ENCODE peak calls at places on chromosomes 16 and 17, in eight cellular contexts. One of them, this sample, is unnamed.

GRCh38 chr16:13186813-13187212 is 285.4 kb downstream of the SHISA9 start:
- DNase-seq in IMR-90: no peak
- DNase-seq in glutamatergic neuron: no peak
- DNase-seq in cardiac muscle cell: no peak
- DNase-seq in A549: no peak
- DNase-seq in nephron progenitor cell: no peak
- DNase-seq in body of pancreas: peak
- DNase-seq in hepatocyte: no peak
- DNase-seq in this sample: peak

GRCh38 chr17:51720439-51720838 is 438.1 kb downstream of the CA10 start:
- DNase-seq in IMR-90: no peak
- DNase-seq in glutamatergic neuron: no peak
- DNase-seq in cardiac muscle cell: no peak
- DNase-seq in A549: no peak
- DNase-seq in nephron progenitor cell: no peak
- DNase-seq in body of pancreas: no peak
- DNase-seq in hepatocyte: no peak
- DNase-seq in this sample: no peak

GRCh38 chr16:82062645-82063058 is 27.6 kb downstream of the HSD17B2 start:
- DNase-seq in IMR-90: peak
- DNase-seq in glutamatergic neuron: no peak
- DNase-seq in cardiac muscle cell: peak
- DNase-seq in A549: no peak
- DNase-seq in nephron progenitor cell: no peak
- DNase-seq in body of pancreas: no peak
- DNase-seq in hepatocyte: peak
- DNase-seq in this sample: no peak

GRCh38 chr17:1110844-1111598 is 68.8 kb downstream of the ABR start:
- DNase-seq in IMR-90: peak
- DNase-seq in glutamatergic neuron: no peak
- DNase-seq in cardiac muscle cell: peak
- DNase-seq in A549: peak
- DNase-seq in nephron progenitor cell: no peak
- DNase-seq in body of pancreas: peak
- DNase-seq in hepatocyte: peak
- DNase-seq in this sample: peak

GRCh38 chr17:30278032-30278431 is 13.7 kb downstream of the BLMH start:
- DNase-seq in IMR-90: peak
- DNase-seq in glutamatergic neuron: peak
- DNase-seq in cardiac muscle cell: peak
- DNase-seq in A549: peak
- DNase-seq in nephron progenitor cell: no peak
- DNase-seq in body of pancreas: peak
- DNase-seq in hepatocyte: peak
- DNase-seq in this sample: peak

GRCh38 chr17:81711814-81712467 is at the start of gene SLC25A10:
- DNase-seq in IMR-90: peak
- DNase-seq in glutamatergic neuron: peak
- DNase-seq in cardiac muscle cell: peak
- DNase-seq in A549: peak
- DNase-seq in nephron progenitor cell: peak
- DNase-seq in body of pancreas: peak
- DNase-seq in hepatocyte: peak
- DNase-seq in this sample: peak

GRCh38 chr16:9119795-9120194 is 28.4 kb downstream of the HAPSTR1 start:
- DNase-seq in IMR-90: peak
- DNase-seq in glutamatergic neuron: no peak
- DNase-seq in cardiac muscle cell: peak
- DNase-seq in A549: no peak
- DNase-seq in nephron progenitor cell: no peak
- DNase-seq in body of pancreas: no peak
- DNase-seq in hepatocyte: no peak
- DNase-seq in this sample: no peak

GRCh38 chr17:57422574-57423164 is 166.3 kb downstream of the MSI2 start:
- DNase-seq in IMR-90: peak
- DNase-seq in glutamatergic neuron: no peak
- DNase-seq in cardiac muscle cell: peak
- DNase-seq in A549: no peak
- DNase-seq in nephron progenitor cell: no peak
- DNase-seq in body of pancreas: no peak
- DNase-seq in hepatocyte: no peak
- DNase-seq in this sample: no peak

GRCh38 chr17:52648995-52649394 is 490.5 kb upstream of the CA10 start:
- DNase-seq in IMR-90: no peak
- DNase-seq in glutamatergic neuron: no peak
- DNase-seq in cardiac muscle cell: no peak
- DNase-seq in A549: no peak
- DNase-seq in nephron progenitor cell: peak
- DNase-seq in body of pancreas: no peak
- DNase-seq in hepatocyte: peak
- DNase-seq in this sample: no peak

GRCh38 chr17:68771867-68772515 is 170.8 kb upstream of the FAM20A start:
- DNase-seq in IMR-90: peak
- DNase-seq in glutamatergic neuron: no peak
- DNase-seq in cardiac muscle cell: peak
- DNase-seq in A549: peak
- DNase-seq in nephron progenitor cell: no peak
- DNase-seq in body of pancreas: peak
- DNase-seq in hepatocyte: peak
- DNase-seq in this sample: no peak

GRCh38 chr17:63431939-63432804 is 13.9 kb downstream of the CYB561 start:
- DNase-seq in IMR-90: peak
- DNase-seq in glutamatergic neuron: peak
- DNase-seq in cardiac muscle cell: peak
- DNase-seq in A549: no peak
- DNase-seq in nephron progenitor cell: no peak
- DNase-seq in body of pancreas: peak
- DNase-seq in hepatocyte: peak
- DNase-seq in this sample: no peak

GRCh38 chr17:75526555-75527270 is 1.2 kb downstream of the LLGL2 start:
- DNase-seq in IMR-90: no peak
- DNase-seq in glutamatergic neuron: no peak
- DNase-seq in cardiac muscle cell: no peak
- DNase-seq in A549: no peak
- DNase-seq in nephron progenitor cell: no peak
- DNase-seq in body of pancreas: peak
- DNase-seq in hepatocyte: no peak
- DNase-seq in this sample: peak

GRCh38 chr17:51079049-51079448 is 41.6 kb downstream of the SPAG9 start:
- DNase-seq in IMR-90: peak
- DNase-seq in glutamatergic neuron: no peak
- DNase-seq in cardiac muscle cell: peak
- DNase-seq in A549: no peak
- DNase-seq in nephron progenitor cell: no peak
- DNase-seq in body of pancreas: no peak
- DNase-seq in hepatocyte: no peak
- DNase-seq in this sample: no peak

GRCh38 chr17:78247304-78247703 is 15.9 kb downstream of the TMEM235 start:
- DNase-seq in IMR-90: no peak
- DNase-seq in glutamatergic neuron: no peak
- DNase-seq in cardiac muscle cell: no peak
- DNase-seq in A549: no peak
- DNase-seq in nephron progenitor cell: no peak
- DNase-seq in body of pancreas: no peak
- DNase-seq in hepatocyte: no peak
- DNase-seq in this sample: no peak

GRCh38 chr17:27295945-27296344 is 2.0 kb downstream of the WSB1 start:
- DNase-seq in IMR-90: no peak
- DNase-seq in glutamatergic neuron: no peak
- DNase-seq in cardiac muscle cell: peak
- DNase-seq in A549: no peak
- DNase-seq in nephron progenitor cell: no peak
- DNase-seq in body of pancreas: no peak
- DNase-seq in hepatocyte: no peak
- DNase-seq in this sample: no peak

GRCh38 chr17:7095642-7096041 is 15.6 kb upstream of the CLEC10A start:
- DNase-seq in IMR-90: no peak
- DNase-seq in glutamatergic neuron: no peak
- DNase-seq in cardiac muscle cell: no peak
- DNase-seq in A549: no peak
- DNase-seq in nephron progenitor cell: no peak
- DNase-seq in body of pancreas: no peak
- DNase-seq in hepatocyte: no peak
- DNase-seq in this sample: no peak

GRCh38 chr16:67170948-67171649 is 761 bp downstream of the NOL3 start:
- DNase-seq in IMR-90: peak
- DNase-seq in glutamatergic neuron: no peak
- DNase-seq in cardiac muscle cell: no peak
- DNase-seq in A549: peak
- DNase-seq in nephron progenitor cell: no peak
- DNase-seq in body of pancreas: no peak
- DNase-seq in hepatocyte: no peak
- DNase-seq in this sample: peak

GRCh38 chr17:54372071-54372720 is 528.5 kb upstream of the TOM1L1 start:
- DNase-seq in IMR-90: no peak
- DNase-seq in glutamatergic neuron: no peak
- DNase-seq in cardiac muscle cell: no peak
- DNase-seq in A549: no peak
- DNase-seq in nephron progenitor cell: no peak
- DNase-seq in body of pancreas: no peak
- DNase-seq in hepatocyte: no peak
- DNase-seq in this sample: no peak

GRCh38 chr16:57977418-57978069 is 6.6 kb upstream of the CNGB1 start:
- DNase-seq in IMR-90: no peak
- DNase-seq in glutamatergic neuron: no peak
- DNase-seq in cardiac muscle cell: no peak
- DNase-seq in A549: no peak
- DNase-seq in nephron progenitor cell: no peak
- DNase-seq in body of pancreas: no peak
- DNase-seq in hepatocyte: no peak
- DNase-seq in this sample: no peak

GRCh38 chr17:49995055-49995738 is at the start of gene DLX3:
- DNase-seq in IMR-90: peak
- DNase-seq in glutamatergic neuron: peak
- DNase-seq in cardiac muscle cell: peak
- DNase-seq in A549: peak
- DNase-seq in nephron progenitor cell: peak
- DNase-seq in body of pancreas: peak
- DNase-seq in hepatocyte: peak
- DNase-seq in this sample: peak

GRCh38 chr17:58513913-58514794 is at the start of gene MTMR4:
- DNase-seq in IMR-90: peak
- DNase-seq in glutamatergic neuron: peak
- DNase-seq in cardiac muscle cell: peak
- DNase-seq in A549: peak
- DNase-seq in nephron progenitor cell: peak
- DNase-seq in body of pancreas: peak
- DNase-seq in hepatocyte: peak
- DNase-seq in this sample: peak

GRCh38 chr17:3907483-3908216 is 8.6 kb downstream of the P2RX1 start:
- DNase-seq in IMR-90: no peak
- DNase-seq in glutamatergic neuron: no peak
- DNase-seq in cardiac muscle cell: no peak
- DNase-seq in A549: no peak
- DNase-seq in nephron progenitor cell: no peak
- DNase-seq in body of pancreas: peak
- DNase-seq in hepatocyte: no peak
- DNase-seq in this sample: peak
- TF ChIP-seq CTCF in IMR-90: peak
- TF ChIP-seq CTCF in glutamatergic neuron: no peak
- TF ChIP-seq CTCF in cardiac muscle cell: no peak
- TF ChIP-seq CTCF in A549: peak
- TF ChIP-seq CTCF in nephron progenitor cell: no peak
- TF ChIP-seq CTCF in body of pancreas: peak
- TF ChIP-seq CTCF in hepatocyte: peak
- TF ChIP-seq CTCF in this sample: peak

GRCh38 chr16:85286970-85287814 is 174.9 kb upstream of the CIBAR2 start:
- DNase-seq in IMR-90: peak
- DNase-seq in glutamatergic neuron: peak
- DNase-seq in cardiac muscle cell: peak
- DNase-seq in A549: no peak
- DNase-seq in nephron progenitor cell: peak
- DNase-seq in body of pancreas: no peak
- DNase-seq in hepatocyte: no peak
- DNase-seq in this sample: no peak
- TF ChIP-seq CTCF in IMR-90: no peak
- TF ChIP-seq CTCF in glutamatergic neuron: no peak
- TF ChIP-seq CTCF in cardiac muscle cell: no peak
- TF ChIP-seq CTCF in A549: no peak
- TF ChIP-seq CTCF in nephron progenitor cell: no peak
- TF ChIP-seq CTCF in body of pancreas: no peak
- TF ChIP-seq CTCF in hepatocyte: no peak
- TF ChIP-seq CTCF in this sample: no peak

GRCh38 chr16:31356566-31357323 is 1.8 kb downstream of the ITGAX start:
- DNase-seq in IMR-90: no peak
- DNase-seq in glutamatergic neuron: peak
- DNase-seq in cardiac muscle cell: no peak
- DNase-seq in A549: no peak
- DNase-seq in nephron progenitor cell: peak
- DNase-seq in body of pancreas: no peak
- DNase-seq in hepatocyte: no peak
- DNase-seq in this sample: peak
- TF ChIP-seq CTCF in IMR-90: no peak
- TF ChIP-seq CTCF in glutamatergic neuron: no peak
- TF ChIP-seq CTCF in cardiac muscle cell: no peak
- TF ChIP-seq CTCF in A549: no peak
- TF ChIP-seq CTCF in nephron progenitor cell: no peak
- TF ChIP-seq CTCF in body of pancreas: no peak
- TF ChIP-seq CTCF in hepatocyte: no peak
- TF ChIP-seq CTCF in this sample: peak

GRCh38 chr17:41882756-41883155 is 17.5 kb upstream of the KLHL11 start:
- DNase-seq in IMR-90: no peak
- DNase-seq in glutamatergic neuron: no peak
- DNase-seq in cardiac muscle cell: no peak
- DNase-seq in A549: no peak
- DNase-seq in nephron progenitor cell: no peak
- DNase-seq in body of pancreas: no peak
- DNase-seq in hepatocyte: no peak
- DNase-seq in this sample: no peak

GRCh38 chr17:41888332-41888965 is 23.2 kb upstream of the KLHL11 start:
- DNase-seq in IMR-90: no peak
- DNase-seq in glutamatergic neuron: no peak
- DNase-seq in cardiac muscle cell: no peak
- DNase-seq in A549: no peak
- DNase-seq in nephron progenitor cell: no peak
- DNase-seq in body of pancreas: no peak
- DNase-seq in hepatocyte: no peak
- DNase-seq in this sample: no peak

GRCh38 chr17:41891135-41892065 is 26.2 kb upstream of the KLHL11 start:
- DNase-seq in IMR-90: no peak
- DNase-seq in glutamatergic neuron: no peak
- DNase-seq in cardiac muscle cell: no peak
- DNase-seq in A549: no peak
- DNase-seq in nephron progenitor cell: no peak
- DNase-seq in body of pancreas: no peak
- DNase-seq in hepatocyte: no peak
- DNase-seq in this sample: no peak

GRCh38 chr17:41880130-41880529 is 14.9 kb upstream of the KLHL11 start:
- DNase-seq in IMR-90: no peak
- DNase-seq in glutamatergic neuron: no peak
- DNase-seq in cardiac muscle cell: no peak
- DNase-seq in A549: no peak
- DNase-seq in nephron progenitor cell: no peak
- DNase-seq in body of pancreas: no peak
- DNase-seq in hepatocyte: no peak
- DNase-seq in this sample: no peak

DNA sequence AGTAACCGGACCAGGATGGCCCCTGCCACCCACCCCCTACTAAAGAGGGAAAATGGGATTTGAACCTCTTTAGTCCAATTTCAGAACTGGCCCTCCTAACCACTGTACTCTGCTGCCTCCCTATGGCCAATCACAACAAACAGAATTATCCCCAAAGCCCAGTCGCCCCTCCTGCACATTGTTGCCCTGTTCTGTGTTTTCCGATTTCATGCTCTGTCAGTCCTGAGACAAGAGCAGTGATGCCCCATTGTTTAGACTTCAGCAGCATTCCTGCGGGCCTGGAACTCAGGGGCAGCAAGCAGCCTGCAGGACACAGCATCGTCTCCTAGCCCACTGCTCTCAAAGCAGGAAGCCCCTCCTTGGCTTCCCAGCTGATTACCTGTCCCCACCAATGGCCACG is 20.5 kb upstream of the KLHL11 start:
- DNase-seq in IMR-90: no peak
- DNase-seq in glutamatergic neuron: no peak
- DNase-seq in cardiac muscle cell: no peak
- DNase-seq in A549: peak
- DNase-seq in nephron progenitor cell: peak
- DNase-seq in body of pancreas: no peak
- DNase-seq in hepatocyte: no peak
- DNase-seq in this sample: no peak
- TF ChIP-seq CTCF in IMR-90: peak
- TF ChIP-seq CTCF in glutamatergic neuron: no peak
- TF ChIP-seq CTCF in cardiac muscle cell: peak
- TF ChIP-seq CTCF in A549: peak
- TF ChIP-seq CTCF in nephron progenitor cell: no peak
- TF ChIP-seq CTCF in body of pancreas: no peak
- TF ChIP-seq CTCF in hepatocyte: no peak
- TF ChIP-seq CTCF in this sample: peak